ENCODE peak calls at places on chromosomes 13 and 19, in four cellular contexts. T is suprapubic skin, Z is upper lobe of left lung, H is stomach. F is an unnamed sample. For H3K36me3, the result is how much of the 10 kb centered on the place peaks cover.

GRCh38 chr13:33153421-33154381 is 131.9 kb downstream of the STARD13 start:
- DNase-seq in T (no peak), H (no peak), Z (no peak), F (peak)

GRCh38 chr13:32734511-32734910 is 148.3 kb downstream of the PDS5B start:
- DNase-seq in H (no peak), T (no peak), Z (no peak), F (no peak)

GRCh38 chr13:97255515-97255999 is 33.4 kb downstream of the MBNL2 start:
- DNase-seq in T (no peak), Z (no peak), H (no peak), F (no peak)

GRCh38 chr13:31056650-31057275 is 104.9 kb downstream of the HSPH1 start:
- DNase-seq in T (no peak), H (no peak), Z (no peak), F (no peak)

GRCh38 chr19:46617566-46618079 is 7.3 kb downstream of the PTGIR start:
- DNase-seq in Z (no peak), T (no peak), H (no peak), F (no peak)

GRCh38 chr19:49333426-49334288 is 1.5 kb upstream of the CD37 start:
- DNase-seq in H (peak), Z (peak), T (no peak), F (peak)

GRCh38 chr13:97325738-97326137 is 103.6 kb downstream of the MBNL2 start:
- DNase-seq in H (no peak), T (no peak), Z (no peak), F (no peak)

GRCh38 chr13:109715902-109716301 is 70.5 kb downstream of the IRS2 start:
- DNase-seq in Z (peak), H (no peak), T (no peak), F (no peak)

GRCh38 chr13:29527511-29527910 is 68.0 kb downstream of the SLC7A1 start:
- DNase-seq in T (peak), H (no peak), Z (no peak), F (no peak)

DNA sequence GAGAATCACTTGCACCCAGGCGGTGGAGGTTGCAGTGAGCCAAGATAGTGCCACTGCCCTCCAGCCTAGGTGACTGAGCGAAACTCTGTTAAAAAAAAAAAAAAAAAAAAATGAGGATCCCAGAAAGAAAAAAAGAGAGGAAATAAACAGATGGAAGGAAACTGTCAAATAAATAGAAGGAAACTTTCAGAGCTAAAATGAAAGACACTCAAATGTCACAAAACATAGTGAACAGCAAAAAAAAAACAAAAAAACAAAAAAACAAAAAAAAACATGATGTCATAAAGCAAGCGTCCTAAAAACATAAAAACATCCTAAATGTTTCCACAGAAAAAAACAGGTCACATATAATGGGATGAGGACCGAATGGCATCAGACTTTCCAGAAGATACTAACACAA is 15.0 kb downstream of the MLLT1 start:
- DNase-seq in H (no peak), T (no peak), Z (no peak), F (no peak)
- H3K36me3 ChIP-seq in H (half or more), T (under half), Z (under half), F (under half)

GRCh38 chr19:40797963-40798222 is 1.1 kb upstream of the EGLN2 start:
- DNase-seq in Z (no peak), H (no peak), T (no peak), F (no peak)

GRCh38 chr19:40798997-40799557 is at the start of gene EGLN2:
- DNase-seq in H (no peak), Z (no peak), T (no peak), F (no peak)

GRCh38 chr19:40797166-40797962 is 1.6 kb upstream of the EGLN2 start:
- DNase-seq in Z (no peak), H (no peak), T (no peak), F (no peak)

GRCh38 chr19:40799558-40800338 is 757 bp downstream of the EGLN2 start:
- DNase-seq in Z (peak), T (peak), H (peak), F (no peak)

GRCh38 chr19:40798223-40798996 is 581 bp upstream of the EGLN2 start:
- DNase-seq in T (peak), Z (peak), H (peak), F (peak)
- TF ChIP-seq EP300 in T (no peak), Z (no peak), H (no peak), F (no peak)

GRCh38 chr19:23365222-23365621 is 30.0 kb downstream of the ZNF91 start:
- DNase-seq in H (no peak), Z (no peak), T (no peak), F (no peak)

GRCh38 chr19:23366437-23366836 is 28.8 kb downstream of the ZNF91 start:
- DNase-seq in H (no peak), T (no peak), Z (no peak), F (no peak)
- H3K36me3 ChIP-seq in H (half or more), T (half or more), Z (under half), F (under half)

DNA sequence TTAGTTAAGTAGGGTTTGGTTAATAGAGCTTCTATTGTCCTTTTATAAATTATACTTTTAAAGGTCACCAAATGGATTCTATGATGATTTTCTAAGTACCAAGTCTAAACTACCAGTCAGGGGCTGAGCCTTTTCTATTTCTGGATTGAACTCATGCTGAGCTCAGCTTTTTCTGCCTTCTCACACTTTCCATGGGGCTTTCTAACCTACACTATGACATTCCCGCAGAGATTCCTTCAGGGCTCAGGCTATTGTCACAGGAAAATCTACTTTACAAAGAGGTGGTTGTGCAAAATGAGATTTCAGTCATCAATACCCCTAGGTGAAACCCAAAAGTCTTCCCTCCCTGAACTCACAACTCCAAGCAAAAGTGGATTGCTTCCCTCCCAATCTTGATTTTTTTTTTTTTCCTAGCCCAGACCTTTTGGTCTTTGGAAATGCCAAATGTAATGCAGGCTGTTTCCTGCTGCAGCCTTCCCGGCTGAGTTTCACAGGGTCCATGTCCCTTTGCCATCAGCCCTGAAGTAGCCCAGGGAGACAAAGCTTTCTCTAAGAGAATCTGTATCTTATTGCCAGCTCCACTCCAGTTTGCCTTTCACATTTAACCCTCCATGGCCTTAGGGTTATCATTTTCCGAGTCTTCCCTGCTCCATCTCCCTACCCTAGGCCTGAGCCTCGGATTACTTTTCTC is 13.6 kb downstream of the C13orf42 start:
- DNase-seq in Z (no peak), H (no peak), T (no peak), F (no peak)
- TF ChIP-seq EP300 in Z (no peak), H (no peak), T (no peak), F (no peak)

GRCh38 chr13:24288870-24289269 is 20.5 kb upstream of the C1QTNF9 start:
- DNase-seq in T (no peak), Z (no peak), H (no peak), F (no peak)
- H3K36me3 ChIP-seq in T (half or more), Z (under half), H (half or more), F (half or more)

GRCh38 chr19:2964874-2965273 is 12.5 kb upstream of the TLE6 start:
- DNase-seq in H (no peak), T (no peak), Z (no peak), F (no peak)

GRCh38 chr19:2963122-2963521 is 14.2 kb upstream of the TLE6 start:
- DNase-seq in H (no peak), Z (no peak), T (no peak), F (no peak)

GRCh38 chr19:2957160-2957559 is 12.4 kb upstream of the ZNF77 start:
- DNase-seq in Z (no peak), T (no peak), H (no peak), F (no peak)

GRCh38 chr19:2962018-2962670 is 15.2 kb upstream of the TLE6 start:
- DNase-seq in T (no peak), H (peak), Z (no peak), F (peak)

DNA sequence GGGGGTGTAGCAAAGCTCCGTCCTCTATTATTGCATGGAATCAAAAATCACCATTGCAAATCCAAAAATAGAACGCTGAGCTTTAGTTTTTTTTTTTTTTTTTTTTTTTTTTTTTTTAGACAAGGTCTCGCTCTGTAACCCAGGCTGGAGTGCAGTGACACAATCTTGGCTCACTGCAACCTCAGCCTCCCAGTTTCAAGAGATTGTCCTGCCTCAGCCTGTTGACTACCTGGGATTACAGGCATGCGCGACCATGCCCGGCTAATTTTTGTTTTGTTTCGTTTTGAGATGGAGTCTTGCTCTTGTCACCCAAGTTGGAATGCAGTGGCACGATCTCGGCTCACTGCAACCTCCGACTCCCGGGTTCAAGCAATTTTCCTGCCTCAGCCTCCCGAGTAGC is 15.3 kb upstream of the ZNF77 start:
- DNase-seq in T (no peak), Z (no peak), H (no peak), F (no peak)
- TF ChIP-seq EP300 in T (no peak), Z (no peak), H (no peak), F (no peak)

GRCh38 chr19:50383307-50383851 is 768 bp upstream of the POLD1 start:
- DNase-seq in T (no peak), Z (no peak), H (no peak), F (no peak)
- H3K36me3 ChIP-seq in T (under half), Z (under half), H (half or more), F (under half)

GRCh38 chr19:3183721-3184641 is 1.7 kb upstream of the NCLN start:
- DNase-seq in Z (no peak), H (no peak), T (no peak), F (no peak)
- TF ChIP-seq EP300 in Z (no peak), H (no peak), T (no peak), F (no peak)

GRCh38 chr13:51451467-51452390 is 1.1 kb downstream of the INTS6 start:
- DNase-seq in H (peak), Z (peak), T (peak), F (peak)

GRCh38 chr13:51449018-51449417 is 3.8 kb downstream of the INTS6 start:
- DNase-seq in H (no peak), T (no peak), Z (no peak), F (no peak)

GRCh38 chr13:51452391-51453307 is at the start of gene INTS6:
- DNase-seq in T (peak), Z (peak), H (peak), F (peak)

GRCh38 chr13:51453308-51453958 is 597 bp upstream of the INTS6 start:
- DNase-seq in T (peak), Z (no peak), H (no peak), F (peak)

GRCh38 chr13:51451134-51451466 is 1.7 kb downstream of the INTS6 start:
- DNase-seq in H (no peak), Z (no peak), T (no peak), F (no peak)
- H3K36me3 ChIP-seq in H (under half), Z (under half), T (under half), F (under half)